ENCODE peak calls at places on chromosomes 11 and 22, in ten cellular contexts. B is cardiac fibroblast, K is gastrocnemius medialis, E is astrocyte, Y is AG10803, I is IMR-90, X is astrocyte of the cerebellum, H is pancreas, M is fibroblast of mammary gland, S is dorsolateral prefrontal cortex. U is an unnamed sample.

GRCh38 chr11:95365346-95365745 is 134.3 kb upstream of the SESN3 start:
- DNase-seq in B (no peak), K (no peak), E (no peak), Y (no peak), I (no peak), X (no peak), H (no peak), M (no peak), S (no peak), U (no peak)

GRCh38 chr11:117901601-117902000 is 25.1 kb upstream of the FXYD6 start:
- DNase-seq in B (no peak), K (no peak), E (no peak), Y (no peak), I (no peak), X (no peak), H (no peak), M (no peak), S (no peak), U (no peak)

GRCh38 chr11:10147195-10147594 is 146.8 kb downstream of the SBF2 start:
- DNase-seq in B (no peak), K (no peak), E (no peak), Y (no peak), I (no peak), X (no peak), H (no peak), M (no peak), S (no peak), U (no peak)

GRCh38 chr22:26554956-26555355 is 35.0 kb downstream of the TPST2 start:
- DNase-seq in B (no peak), K (no peak), E (no peak), Y (no peak), I (no peak), X (no peak), H (no peak), M (no peak), S (no peak), U (no peak)

GRCh38 chr11:70931430-70931829 is 320.9 kb downstream of the SHANK2 start:
- DNase-seq in B (no peak), K (no peak), E (no peak), Y (no peak), I (no peak), X (no peak), H (no peak), M (no peak), S (no peak), U (no peak)

GRCh38 chr22:43296279-43296902 is 46.8 kb downstream of the SCUBE1 start:
- DNase-seq in B (no peak), K (no peak), E (no peak), Y (no peak), I (no peak), X (no peak), H (no peak), M (no peak), S (no peak), U (no peak)

GRCh38 chr11:118497831-118498230 is 29.4 kb upstream of the TTC36 start:
- DNase-seq in B (peak), K (no peak), E (peak), Y (peak), I (peak), X (peak), H (no peak), M (peak), S (no peak), U (peak)

GRCh38 chr22:24951942-24952836 is at the start of gene KIAA1671:
- DNase-seq in B (peak), K (peak), E (no peak), Y (peak), I (peak), X (no peak), H (peak), M (peak), S (peak), U (peak)

GRCh38 chr22:35997438-35997837 is 31.2 kb downstream of the RBFOX2 start:
- DNase-seq in B (peak), K (no peak), E (no peak), Y (no peak), I (peak), X (no peak), H (no peak), M (peak), S (no peak), U (peak)

GRCh38 chr11:64238076-64238475 is 2.8 kb upstream of the FKBP2 start:
- DNase-seq in B (no peak), K (no peak), E (no peak), Y (no peak), I (no peak), X (no peak), H (no peak), M (no peak), S (no peak), U (no peak)

GRCh38 chr11:19200410-19201201 is 1.2 kb downstream of the CSRP3 start:
- DNase-seq in B (peak), K (peak), E (peak), Y (peak), I (peak), X (peak), H (no peak), M (peak), S (no peak), U (peak)

GRCh38 chr22:37234736-37235711 is 9.0 kb downstream of the RAC2 start:
- DNase-seq in B (no peak), K (no peak), E (no peak), Y (no peak), I (no peak), X (no peak), H (no peak), M (no peak), S (no peak), U (no peak)
- H3K4me3 ChIP-seq in B (no peak), K (no peak), E (no peak), Y (no peak), I (no peak), X (no peak), H (no peak), M (no peak), S (no peak), U (no peak)

DNA sequence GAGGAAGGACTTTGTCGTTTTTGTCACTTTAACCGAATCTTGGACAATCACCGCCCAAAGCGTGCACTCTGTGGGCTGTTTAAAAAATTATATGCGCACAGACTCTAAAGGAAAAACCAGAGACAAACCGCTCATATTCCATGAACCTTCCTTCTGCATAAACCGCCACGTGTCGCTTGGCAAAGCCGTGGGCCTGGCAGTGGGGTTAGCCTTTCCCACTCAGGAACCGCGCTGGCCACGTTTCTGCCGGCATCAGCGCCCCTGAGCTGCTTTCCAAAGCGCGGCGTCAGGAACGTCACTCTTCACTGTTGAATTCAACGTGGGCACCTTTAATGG is 22.8 kb downstream of the KRTAP5-5 start:
- DNase-seq in B (no peak), K (no peak), E (no peak), Y (no peak), I (no peak), X (no peak), H (no peak), M (no peak), S (no peak), U (no peak)
- TF ChIP-seq CTCF in B (no peak), K (no peak), E (no peak), Y (no peak), I (no peak), X (no peak), H (no peak), M (no peak), S (no peak), U (no peak)

GRCh38 chr22:39658806-39659463 is 88.4 kb downstream of the CACNA1I start:
- DNase-seq in B (no peak), K (no peak), E (no peak), Y (no peak), I (no peak), X (no peak), H (no peak), M (no peak), S (no peak), U (no peak)
- H3K4me3 ChIP-seq in B (no peak), K (no peak), E (no peak), Y (no peak), I (no peak), X (no peak), H (no peak), M (no peak), S (no peak), U (no peak)

GRCh38 chr22:23875801-23876200 is 18.1 kb downstream of the SLC2A11 start:
- DNase-seq in B (no peak), K (no peak), E (no peak), Y (no peak), I (no peak), X (no peak), H (no peak), M (no peak), S (no peak), U (no peak)
- TF ChIP-seq CTCF in B (no peak), K (no peak), E (no peak), Y (no peak), I (no peak), X (no peak), H (no peak), M (no peak), S (no peak), U (no peak)

GRCh38 chr11:120203626-120204025 is 7.2 kb upstream of the OAF start:
- DNase-seq in B (no peak), K (no peak), E (no peak), Y (no peak), I (no peak), X (no peak), H (no peak), M (no peak), S (no peak), U (no peak)
- H3K4me3 ChIP-seq in B (no peak), K (no peak), E (no peak), Y (no peak), I (no peak), X (no peak), H (no peak), M (no peak), S (no peak), U (no peak)

GRCh38 chr22:49547751-49548239 is 279.9 kb downstream of the BRD1 start:
- DNase-seq in B (no peak), K (no peak), E (no peak), Y (no peak), I (no peak), X (no peak), H (no peak), M (no peak), S (peak), U (no peak)

GRCh38 chr22:49546811-49547585 is 280.7 kb downstream of the BRD1 start:
- DNase-seq in B (no peak), K (no peak), E (no peak), Y (no peak), I (no peak), X (no peak), H (no peak), M (no peak), S (peak), U (no peak)

GRCh38 chr22:49549851-49550430 is 277.7 kb downstream of the BRD1 start:
- DNase-seq in B (no peak), K (no peak), E (no peak), Y (no peak), I (no peak), X (no peak), H (no peak), M (no peak), S (peak), U (no peak)

GRCh38 chr22:49549256-49549655 is 278.4 kb downstream of the BRD1 start:
- DNase-seq in B (no peak), K (no peak), E (no peak), Y (no peak), I (no peak), X (no peak), H (no peak), M (no peak), S (peak), U (no peak)

DNA sequence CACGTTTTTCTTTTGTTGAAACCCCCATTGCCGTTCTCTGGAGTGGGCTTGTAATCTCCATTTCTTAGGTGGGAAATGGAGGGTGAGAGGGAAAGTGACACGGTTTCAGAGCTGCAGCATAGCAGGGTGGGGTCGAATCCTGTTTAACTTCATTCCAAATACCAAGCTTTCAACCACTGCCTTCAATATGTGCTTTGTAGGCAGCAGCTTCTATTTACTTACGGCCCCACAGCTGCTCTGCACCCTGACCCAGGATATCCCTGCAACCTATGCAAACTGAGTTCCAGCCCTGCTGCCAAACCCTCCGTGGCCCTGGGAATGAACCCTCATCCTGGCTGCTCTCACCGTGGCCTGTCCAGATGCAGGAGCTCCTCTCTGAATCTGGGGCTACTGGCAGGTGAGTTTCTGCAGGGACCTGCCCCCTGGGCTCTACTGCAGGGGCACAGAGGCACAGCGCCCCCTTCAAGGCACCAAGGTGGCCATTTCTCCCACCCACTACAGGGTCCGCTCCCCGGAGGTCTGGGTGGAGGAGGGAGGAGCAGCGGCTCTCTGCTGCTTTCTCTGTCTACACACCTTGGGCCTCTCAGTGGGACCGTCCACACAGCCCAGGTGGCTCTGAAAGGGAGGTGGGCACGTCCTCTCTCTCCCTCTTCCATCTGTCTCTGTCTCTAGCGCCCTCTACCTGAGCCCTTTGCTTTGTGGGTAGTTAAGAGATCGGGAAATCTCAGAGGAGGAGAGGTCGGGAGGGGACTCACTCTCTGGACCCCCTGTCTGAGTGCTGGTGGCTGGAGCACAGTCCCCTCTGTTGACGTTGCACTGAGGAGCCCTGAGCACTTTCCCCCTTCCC is 279.1 kb downstream of the BRD1 start:
- DNase-seq in B (no peak), K (no peak), E (no peak), Y (no peak), I (no peak), X (no peak), H (no peak), M (no peak), S (peak), U (no peak)
- TF ChIP-seq CTCF in B (no peak), K (no peak), E (no peak), Y (no peak), I (no peak), X (no peak), H (no peak), M (no peak), S (no peak), U (no peak)

U was measured in fibroblast of the aortic adventitia.